ENCODE peak calls at places on chromosomes 12 and 14, in ten cellular contexts. Q is heart left ventricle, B is adrenal gland, J is tibial nerve, Y is breast epithelium, N is lower leg skin, R is GM12891, X is transverse colon, C is esophagus squamous epithelium, O is IMR-90. F is an unnamed sample.

GRCh38 chr12:131593411-131593810 is 117.5 kb upstream of the SFSWAP start:
- DNase-seq in Q (no peak), B (no peak), J (no peak), Y (no peak), N (no peak), R (no peak), X (no peak), C (no peak), O (no peak), F (no peak)

GRCh38 chr14:34629657-34630529 is at the start of gene SNX6:
- DNase-seq in Q (peak), B (peak), J (peak), Y (peak), N (peak), R (peak), X (peak), C (peak), O (peak), F (peak)

GRCh38 chr14:104137297-104138097 is 890 bp upstream of the KIF26A start:
- DNase-seq in Q (peak), B (peak), J (peak), Y (peak), N (no peak), R (peak), X (peak), C (no peak), O (peak), F (peak)

GRCh38 chr14:50003213-50004021 is 110.5 kb downstream of the ARF6 start:
- DNase-seq in Q (peak), B (peak), J (peak), Y (peak), N (peak), R (peak), X (peak), C (peak), O (peak), F (peak)

GRCh38 chr12:53532026-53532425 is 24.7 kb upstream of the NPFF start:
- DNase-seq in Q (no peak), B (peak), J (no peak), Y (no peak), N (no peak), R (no peak), X (no peak), C (no peak), O (no peak), F (no peak)

GRCh38 chr14:25908707-25909106 is 689.1 kb downstream of the NOVA1 start:
- DNase-seq in Q (no peak), B (no peak), J (no peak), Y (no peak), N (no peak), R (no peak), X (no peak), C (no peak), O (no peak), F (no peak)

GRCh38 chr12:3076730-3077571 is at the start of gene TSPAN9:
- DNase-seq in Q (peak), B (peak), J (peak), Y (peak), N (peak), R (peak), X (peak), C (no peak), O (peak), F (peak)

GRCh38 chr14:43215524-43215923 is 1291.6 kb downstream of the FSCB start:
- DNase-seq in Q (no peak), B (no peak), J (no peak), Y (no peak), N (no peak), R (no peak), X (no peak), C (no peak), O (no peak), F (no peak)

GRCh38 chr12:54478270-54478669 is 4.9 kb upstream of the GTSF1 start:
- DNase-seq in Q (no peak), B (no peak), J (no peak), Y (no peak), N (no peak), R (no peak), X (no peak), C (no peak), O (no peak), F (no peak)

GRCh38 chr14:21510735-21511657 is at the start of gene METTL3:
- DNase-seq in Q (peak), B (peak), J (peak), Y (peak), N (peak), R (peak), X (peak), C (peak), O (peak), F (peak)
- TF ChIP-seq POLR2A in Q (no peak), B (no peak), J (peak), Y (no peak), N (no peak), R (peak), X (peak), C (peak), O (peak), F (peak)

GRCh38 chr12:1666685-1667162 is 24.1 kb upstream of the ADIPOR2 start:
- DNase-seq in Q (no peak), B (no peak), J (no peak), Y (no peak), N (no peak), R (no peak), X (peak), C (no peak), O (no peak), F (no peak)

GRCh38 chr12:1670815-1671268 is 20.0 kb upstream of the ADIPOR2 start:
- DNase-seq in Q (no peak), B (no peak), J (no peak), Y (no peak), N (no peak), R (no peak), X (peak), C (no peak), O (no peak), F (no peak)

GRCh38 chr12:1666215-1666614 is 24.7 kb upstream of the ADIPOR2 start:
- DNase-seq in Q (no peak), B (no peak), J (no peak), Y (no peak), N (no peak), R (no peak), X (no peak), C (no peak), O (no peak), F (no peak)

GRCh38 chr12:1668833-1669543 is 21.9 kb upstream of the ADIPOR2 start:
- DNase-seq in Q (peak), B (no peak), J (no peak), Y (no peak), N (no peak), R (no peak), X (no peak), C (no peak), O (no peak), F (no peak)

GRCh38 chr12:1670244-1670814 is 20.5 kb upstream of the ADIPOR2 start:
- DNase-seq in Q (no peak), B (no peak), J (no peak), Y (no peak), N (no peak), R (no peak), X (peak), C (no peak), O (no peak), F (no peak)
- TF ChIP-seq POLR2A in Q (no peak), B (no peak), J (no peak), Y (no peak), N (no peak), R (no peak), X (peak), C (no peak), O (no peak), F (no peak)

GRCh38 chr12:1660304-1661187 is 30.3 kb upstream of the ADIPOR2 start:
- DNase-seq in Q (no peak), B (peak), J (peak), Y (peak), N (peak), R (no peak), X (peak), C (no peak), O (no peak), F (no peak)

GRCh38 chr12:1663440-1664132 is 27.3 kb upstream of the ADIPOR2 start:
- DNase-seq in Q (no peak), B (no peak), J (no peak), Y (no peak), N (no peak), R (no peak), X (no peak), C (no peak), O (no peak), F (no peak)

GRCh38 chr12:1665366-1665765 is 25.5 kb upstream of the ADIPOR2 start:
- DNase-seq in Q (no peak), B (no peak), J (no peak), Y (no peak), N (no peak), R (no peak), X (no peak), C (no peak), O (no peak), F (no peak)

GRCh38 chr12:1662761-1663439 is 28.0 kb upstream of the ADIPOR2 start:
- DNase-seq in Q (no peak), B (peak), J (no peak), Y (peak), N (no peak), R (no peak), X (peak), C (no peak), O (no peak), F (no peak)

DNA sequence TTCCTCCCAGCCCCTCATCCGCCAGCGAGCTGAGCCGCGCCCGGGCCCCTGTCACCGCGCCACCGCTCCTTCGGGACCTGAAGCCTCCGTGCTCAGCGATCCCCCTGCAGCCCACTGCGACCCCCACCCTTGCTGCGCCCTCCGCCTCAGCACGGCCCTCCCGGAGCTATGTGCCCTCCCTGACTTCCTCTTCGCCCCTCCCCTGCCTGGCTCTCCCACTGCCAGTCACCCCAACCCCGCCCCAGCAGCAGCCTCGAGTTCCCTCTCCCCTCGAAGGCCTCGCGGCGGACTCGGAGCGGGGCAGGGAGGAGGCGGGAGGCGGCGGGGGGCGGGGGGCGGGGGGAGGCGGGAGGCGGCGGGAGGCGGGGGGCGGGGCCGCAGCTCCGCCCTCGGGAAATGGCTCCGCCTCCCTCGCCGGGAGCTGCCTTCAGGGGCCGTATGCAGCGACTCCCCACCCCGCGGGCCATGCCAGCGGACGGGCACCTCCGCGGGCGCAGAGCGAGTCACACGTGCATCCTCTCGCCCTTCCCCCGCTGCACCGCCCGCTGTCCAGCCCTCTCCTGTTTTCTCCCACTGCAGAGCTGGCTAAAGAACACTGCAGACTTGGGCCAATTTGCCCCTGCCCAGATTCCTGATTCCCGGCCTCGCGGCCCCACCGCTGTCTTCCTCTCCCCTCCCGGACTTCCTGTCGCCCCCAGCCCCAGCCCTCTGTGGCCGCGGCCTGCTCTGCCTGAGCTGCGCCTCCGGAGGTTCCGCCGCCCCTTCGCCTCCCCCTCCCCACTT is 29.1 kb upstream of the ADIPOR2 start:
- DNase-seq in Q (peak), B (peak), J (peak), Y (peak), N (peak), R (peak), X (peak), C (peak), O (peak), F (peak)
- TF ChIP-seq POLR2A in Q (peak), B (peak), J (peak), Y (no peak), N (no peak), R (no peak), X (peak), C (peak), O (no peak), F (peak)

GRCh38 chr14:21498540-21499526 is 12.3 kb downstream of the METTL3 start:
- DNase-seq in Q (no peak), B (no peak), J (no peak), Y (no peak), N (no peak), R (no peak), X (no peak), C (no peak), O (peak), F (no peak)

GRCh38 chr14:21505009-21505553 is 6.1 kb downstream of the METTL3 start:
- DNase-seq in Q (no peak), B (no peak), J (no peak), Y (no peak), N (no peak), R (no peak), X (no peak), C (no peak), O (no peak), F (no peak)

GRCh38 chr14:21506557-21506956 is 4.6 kb downstream of the METTL3 start:
- DNase-seq in Q (no peak), B (no peak), J (no peak), Y (no peak), N (no peak), R (no peak), X (no peak), C (no peak), O (no peak), F (no peak)

GRCh38 chr14:21501568-21501967 is 9.6 kb downstream of the METTL3 start:
- DNase-seq in Q (no peak), B (no peak), J (no peak), Y (no peak), N (no peak), R (no peak), X (no peak), C (no peak), O (no peak), F (no peak)

DNA sequence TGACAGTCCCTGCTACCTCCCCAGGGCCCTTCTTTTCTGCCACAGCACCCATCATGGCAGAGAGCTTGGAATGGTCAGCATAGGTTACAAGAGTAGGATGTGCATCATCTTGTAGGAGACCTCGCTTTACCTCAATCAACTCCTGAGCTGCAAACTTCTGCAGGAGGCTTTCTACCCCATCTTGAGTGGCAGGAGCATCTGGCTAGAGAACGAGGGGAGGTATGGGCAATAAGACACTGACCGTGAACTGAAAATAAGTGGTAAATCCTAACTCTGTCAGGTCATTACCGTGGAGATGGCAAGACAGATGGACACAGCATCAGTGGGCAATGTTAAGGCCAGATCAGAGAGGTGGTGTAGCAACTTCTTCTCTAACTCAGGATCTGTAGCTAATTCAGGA is 7.8 kb downstream of the METTL3 start:
- DNase-seq in Q (no peak), B (no peak), J (no peak), Y (no peak), N (no peak), R (no peak), X (no peak), C (no peak), O (no peak), F (no peak)
- TF ChIP-seq POLR2A in Q (no peak), B (no peak), J (no peak), Y (no peak), N (no peak), R (no peak), X (no peak), C (no peak), O (no peak), F (no peak)

F was measured in H54.